ENCODE peak calls at places on chromosomes 1 and 21, in five cellular contexts. One of them, this sample, is unnamed.

GRCh38 chr1:88998716-88999115 is 6.3 kb upstream of the KYAT3 start:
- DNase-seq in uterus: no peak
- DNase-seq in A673: peak; percentile 87
- DNase-seq in adipocyte: peak; percentile 89
- DNase-seq in CD8-positive, alpha-beta memory T cell: no peak
- DNase-seq in this sample: peak; percentile 83

GRCh38 chr1:160438320-160438918 is 38.1 kb downstream of the VANGL2 start:
- DNase-seq in uterus: no peak
- DNase-seq in A673: no peak
- DNase-seq in adipocyte: no peak
- DNase-seq in CD8-positive, alpha-beta memory T cell: no peak
- DNase-seq in this sample: no peak

GRCh38 chr1:38137164-38137563 is 90.6 kb upstream of the POU3F1 start:
- DNase-seq in uterus: no peak
- DNase-seq in A673: no peak
- DNase-seq in adipocyte: no peak
- DNase-seq in CD8-positive, alpha-beta memory T cell: no peak
- DNase-seq in this sample: no peak

GRCh38 chr1:6281511-6282402 is 20.9 kb upstream of the GPR153 start:
- DNase-seq in uterus: no peak
- DNase-seq in A673: no peak
- DNase-seq in adipocyte: no peak
- DNase-seq in CD8-positive, alpha-beta memory T cell: no peak
- DNase-seq in this sample: no peak

GRCh38 chr1:221013691-221014293 is 134.5 kb downstream of the HLX start:
- DNase-seq in uterus: no peak
- DNase-seq in A673: no peak
- DNase-seq in adipocyte: peak; percentile 24
- DNase-seq in CD8-positive, alpha-beta memory T cell: no peak
- DNase-seq in this sample: no peak

GRCh38 chr1:79760521-79760920 is 754.0 kb upstream of the ADGRL4 start:
- DNase-seq in uterus: no peak
- DNase-seq in A673: no peak
- DNase-seq in adipocyte: peak; percentile 16
- DNase-seq in CD8-positive, alpha-beta memory T cell: no peak
- DNase-seq in this sample: peak; percentile 65

GRCh38 chr1:28235746-28236655 is at the start of gene ATP5IF1:
- DNase-seq in uterus: peak; percentile 98
- DNase-seq in A673: peak; percentile 99
- DNase-seq in adipocyte: peak; percentile 99
- DNase-seq in CD8-positive, alpha-beta memory T cell: peak; percentile 96
- DNase-seq in this sample: peak; percentile 98

GRCh38 chr1:184747089-184747955 is 7.3 kb downstream of the EDEM3 start:
- DNase-seq in uterus: no peak
- DNase-seq in A673: no peak
- DNase-seq in adipocyte: no peak
- DNase-seq in CD8-positive, alpha-beta memory T cell: no peak
- DNase-seq in this sample: no peak

GRCh38 chr21:32772281-32773047 is 909 bp upstream of the PAXBP1 start:
- DNase-seq in uterus: no peak
- DNase-seq in A673: peak; percentile 6
- DNase-seq in adipocyte: peak; percentile 72
- DNase-seq in CD8-positive, alpha-beta memory T cell: peak; percentile 67
- DNase-seq in this sample: peak; percentile 26

GRCh38 chr1:84892657-84893618 is at the start of gene LPAR3:
- DNase-seq in uterus: no peak
- DNase-seq in A673: peak; percentile 48
- DNase-seq in adipocyte: peak; percentile 44
- DNase-seq in CD8-positive, alpha-beta memory T cell: peak; percentile 51
- DNase-seq in this sample: peak; percentile 25

GRCh38 chr1:109371271-109371739 is 26.4 kb downstream of the SORT1 start:
- DNase-seq in uterus: peak; percentile 47
- DNase-seq in A673: no peak
- DNase-seq in adipocyte: peak; percentile 95
- DNase-seq in CD8-positive, alpha-beta memory T cell: no peak
- DNase-seq in this sample: peak; percentile 72

GRCh38 chr1:91398291-91398690 is 6.3 kb downstream of the HFM1 start:
- DNase-seq in uterus: no peak
- DNase-seq in A673: peak; percentile 18
- DNase-seq in adipocyte: no peak
- DNase-seq in CD8-positive, alpha-beta memory T cell: no peak
- DNase-seq in this sample: no peak

GRCh38 chr1:90724361-90724760 is 7.3 kb upstream of the BARHL2 start:
- DNase-seq in uterus: no peak
- DNase-seq in A673: no peak
- DNase-seq in adipocyte: no peak
- DNase-seq in CD8-positive, alpha-beta memory T cell: no peak
- DNase-seq in this sample: no peak

GRCh38 chr1:24926596-24927249 is 3.4 kb downstream of the RUNX3 start:
- DNase-seq in uterus: no peak
- DNase-seq in A673: peak; percentile 19
- DNase-seq in adipocyte: peak; percentile 17
- DNase-seq in CD8-positive, alpha-beta memory T cell: peak; percentile 51
- DNase-seq in this sample: no peak

GRCh38 chr1:156676450-156676819 is 772 bp downstream of the NES start:
- DNase-seq in uterus: no peak
- DNase-seq in A673: no peak
- DNase-seq in adipocyte: peak; percentile 51
- DNase-seq in CD8-positive, alpha-beta memory T cell: no peak
- DNase-seq in this sample: no peak

GRCh38 chr1:24498589-24498988 is 4.0 kb upstream of the RCAN3 start:
- DNase-seq in uterus: no peak
- DNase-seq in A673: no peak
- DNase-seq in adipocyte: no peak
- DNase-seq in CD8-positive, alpha-beta memory T cell: no peak
- DNase-seq in this sample: no peak

DNA sequence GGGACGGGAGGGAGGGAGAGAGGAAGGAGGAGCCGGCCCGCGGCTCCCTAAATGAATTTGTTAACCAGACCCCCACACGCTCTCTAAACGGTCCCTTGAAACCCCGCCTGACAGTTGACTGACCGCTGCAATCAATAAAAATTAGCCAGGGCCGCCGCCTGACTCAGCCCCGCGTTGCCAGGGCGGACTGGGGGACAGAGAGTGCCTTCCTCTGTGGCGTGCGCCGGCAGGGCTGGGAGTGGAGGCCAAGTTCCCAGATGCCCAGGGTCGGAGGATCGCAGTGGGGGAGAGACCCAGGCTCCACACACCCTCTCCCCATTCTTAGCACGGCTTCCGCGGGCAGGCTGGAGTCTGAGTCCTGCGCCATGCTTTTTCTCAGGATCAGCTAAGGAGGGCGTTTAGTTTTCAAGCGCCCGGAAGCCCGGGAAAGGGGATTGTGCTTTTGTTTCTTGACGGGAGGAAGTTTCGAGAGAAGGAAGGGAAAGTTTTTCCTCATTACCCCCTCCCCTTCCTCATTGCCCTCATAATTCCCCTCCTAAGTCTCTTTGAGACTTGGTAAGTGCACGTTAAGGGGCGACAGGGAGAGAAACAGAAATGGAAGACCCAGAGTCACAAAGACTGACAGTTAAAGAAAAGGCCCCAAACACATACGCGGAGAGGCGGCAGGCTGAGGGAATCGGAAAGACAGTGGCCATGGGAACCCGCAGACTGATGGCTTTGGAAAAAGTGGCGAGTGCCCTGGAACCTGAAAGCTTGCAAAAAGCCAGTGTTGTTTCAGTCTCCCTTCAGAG is 6.3 kb downstream of the PAX7 start:
- DNase-seq in uterus: no peak
- DNase-seq in A673: no peak
- DNase-seq in adipocyte: no peak
- DNase-seq in CD8-positive, alpha-beta memory T cell: no peak
- DNase-seq in this sample: no peak
- H3K4me3 ChIP-seq in uterus: no peak overlapping the region
- H3K4me3 ChIP-seq in A673: peak overlapping the region; percentile 56
- H3K4me3 ChIP-seq in adipocyte: no peak overlapping the region
- H3K4me3 ChIP-seq in CD8-positive, alpha-beta memory T cell: no peak overlapping the region
- H3K4me3 ChIP-seq in this sample: no peak overlapping the region

DNA sequence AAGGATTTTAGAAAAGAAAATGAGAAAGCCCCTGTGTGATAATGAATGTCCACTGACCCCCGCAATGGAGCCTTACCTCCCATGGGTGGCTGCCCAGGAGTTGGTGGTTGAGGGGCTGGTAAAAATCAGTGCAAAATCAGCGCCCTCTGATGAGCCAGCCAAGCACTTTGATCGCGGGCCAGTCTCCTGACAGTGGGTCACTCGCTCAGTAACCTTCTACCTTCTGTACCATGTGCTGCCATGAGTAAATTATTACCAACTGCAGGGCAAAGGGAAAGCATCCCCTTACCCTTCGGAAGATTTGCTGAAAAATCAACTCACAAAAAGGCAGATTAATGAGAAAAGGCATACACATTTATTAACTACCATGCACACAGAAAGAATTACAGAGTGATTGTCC is 58.8 kb downstream of the KCNK1 start:
- DNase-seq in uterus: no peak
- DNase-seq in A673: no peak
- DNase-seq in adipocyte: no peak
- DNase-seq in CD8-positive, alpha-beta memory T cell: no peak
- DNase-seq in this sample: no peak
- H3K4me3 ChIP-seq in uterus: no peak overlapping the region
- H3K4me3 ChIP-seq in A673: no peak overlapping the region
- H3K4me3 ChIP-seq in adipocyte: no peak overlapping the region
- H3K4me3 ChIP-seq in CD8-positive, alpha-beta memory T cell: no peak overlapping the region
- H3K4me3 ChIP-seq in this sample: no peak overlapping the region

GRCh38 chr1:48644190-48644930 is 132.3 kb downstream of the BEND5 start:
- DNase-seq in uterus: no peak
- DNase-seq in A673: no peak
- DNase-seq in adipocyte: no peak
- DNase-seq in CD8-positive, alpha-beta memory T cell: no peak
- DNase-seq in this sample: no peak
- H3K4me3 ChIP-seq in uterus: no peak overlapping the region
- H3K4me3 ChIP-seq in A673: no peak overlapping the region
- H3K4me3 ChIP-seq in adipocyte: no peak overlapping the region
- H3K4me3 ChIP-seq in CD8-positive, alpha-beta memory T cell: no peak overlapping the region
- H3K4me3 ChIP-seq in this sample: no peak overlapping the region

DNA sequence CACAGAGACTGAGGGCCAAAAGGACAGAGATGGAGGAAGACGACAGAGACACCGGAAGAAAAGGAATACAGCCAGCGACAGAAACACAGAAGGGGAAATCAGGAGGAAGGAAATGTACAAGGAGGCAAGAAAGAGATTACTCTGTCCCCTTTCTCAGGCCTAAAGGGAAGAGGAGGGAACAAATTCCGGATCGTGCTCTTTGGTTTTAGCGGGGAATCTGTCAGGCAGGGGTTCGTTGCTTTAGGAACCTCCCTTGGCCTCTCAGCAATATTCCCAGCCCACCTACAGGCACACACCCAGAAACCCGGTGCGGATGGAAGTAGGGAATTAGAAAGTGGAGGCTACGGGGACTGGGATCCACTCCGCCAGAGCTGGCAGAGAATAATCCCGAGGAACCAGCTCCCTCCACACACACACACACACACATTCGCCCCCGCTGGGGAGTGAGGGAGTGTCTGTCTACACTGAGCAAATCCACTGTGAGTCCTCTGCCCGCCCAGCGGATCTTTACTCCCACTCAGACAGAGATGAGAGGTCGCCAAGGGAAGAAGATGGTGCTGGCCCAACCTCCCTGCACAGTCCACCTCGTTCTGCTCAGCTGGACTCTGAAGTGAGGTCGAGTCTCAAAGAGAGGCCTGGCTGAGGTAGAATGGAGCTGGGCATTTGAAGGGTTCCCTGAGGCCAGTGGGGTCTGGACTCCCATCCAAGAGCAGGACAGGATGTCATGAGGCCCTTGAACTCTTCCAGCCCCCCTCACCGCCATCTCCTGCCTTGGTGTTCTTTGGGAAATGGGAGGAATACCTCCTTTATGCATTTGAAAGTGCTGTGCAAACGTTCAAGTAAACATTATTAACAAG is 5.7 kb downstream of the TAL1 start:
- DNase-seq in uterus: peak; percentile 12
- DNase-seq in A673: no peak
- DNase-seq in adipocyte: no peak
- DNase-seq in CD8-positive, alpha-beta memory T cell: no peak
- DNase-seq in this sample: no peak
- H3K4me3 ChIP-seq in uterus: no peak overlapping the region
- H3K4me3 ChIP-seq in A673: no peak overlapping the region
- H3K4me3 ChIP-seq in adipocyte: no peak overlapping the region
- H3K4me3 ChIP-seq in CD8-positive, alpha-beta memory T cell: no peak overlapping the region
- H3K4me3 ChIP-seq in this sample: no peak overlapping the region